ENCODE peak calls at places on chromosomes 2 and 18, in six cellular contexts. O is IMR-90, D is H9, C is neuronal stem cell, H is mesenchymal stem cell, Y is trophoblast cell. W is an unnamed sample.

GRCh38 chr2:207332473-207333212 is 166.9 kb upstream of the KLF7 start:
- DNase-seq in O (peak; percentile 30), D (no peak), C (no peak), H (peak; percentile 60), Y (no peak), W (no peak)

GRCh38 chr18:10131036-10131774 is 217.4 kb downstream of the VAPA start:
- DNase-seq in O (no peak), D (no peak), C (no peak), H (peak; percentile 43), Y (peak; percentile 31), W (no peak)

GRCh38 chr2:111121028-111121872 is 536 bp downstream of the BCL2L11 start:
- DNase-seq in O (no peak), D (peak; percentile 37), C (peak; percentile 56), H (peak; percentile 59), Y (no peak), W (peak; percentile 78)

GRCh38 chr2:60707750-60708371 is 48.2 kb upstream of the PAPOLG start:
- DNase-seq in O (peak; percentile 28), D (peak; percentile 43), C (peak; percentile 21), H (peak; percentile 31), Y (no peak), W (no peak)

GRCh38 chr2:97806738-97807618 is 93.6 kb downstream of the ZAP70 start:
- DNase-seq in O (peak; percentile 69), D (peak; percentile 81), C (peak; percentile 55), H (peak; percentile 70), Y (peak; percentile 61), W (peak; percentile 83)

GRCh38 chr2:63698825-63699548 is 110.2 kb downstream of the MDH1 start:
- DNase-seq in O (peak; percentile 79), D (peak; percentile 81), C (peak; percentile 20), H (peak; percentile 93), Y (peak; percentile 36), W (peak; percentile 51)

GRCh38 chr2:238695538-238695937 is 152.3 kb upstream of the TWIST2 start:
- DNase-seq in O (no peak), D (no peak), C (no peak), H (no peak), Y (no peak), W (no peak)

GRCh38 chr18:59846814-59847490 is 52.8 kb upstream of the PMAIP1 start:
- DNase-seq in O (peak; percentile 73), D (peak; percentile 47), C (no peak), H (peak; percentile 89), Y (peak; percentile 92), W (no peak)

GRCh38 chr18:683531-683930 is 26.1 kb downstream of the TYMS start:
- DNase-seq in O (no peak), D (no peak), C (no peak), H (no peak), Y (no peak), W (no peak)

GRCh38 chr2:22855761-22856184 is 529.2 kb upstream of the KLHL29 start:
- DNase-seq in O (no peak), D (no peak), C (no peak), H (no peak), Y (no peak), W (no peak)

GRCh38 chr2:126893606-126894005 is 5.1 kb upstream of the TEX51 start:
- DNase-seq in O (no peak), D (peak; percentile 10), C (no peak), H (no peak), Y (no peak), W (no peak)

GRCh38 chr18:12679183-12679786 is 21.4 kb upstream of the SPIRE1 start:
- DNase-seq in O (peak; percentile 42), D (no peak), C (no peak), H (peak; percentile 63), Y (no peak), W (no peak)

GRCh38 chr2:157875720-157876065 is 437 bp downstream of the ACVR1 start:
- DNase-seq in O (no peak), D (no peak), C (peak; percentile 48), H (no peak), Y (peak; percentile 37), W (no peak)

GRCh38 chr2:99066602-99067001 is 74.9 kb upstream of the C2orf15 start:
- DNase-seq in O (peak; percentile 61), D (no peak), C (peak; percentile 1), H (peak; percentile 70), Y (peak; percentile 11), W (no peak)

GRCh38 chr18:77250926-77251729 is 1.5 kb downstream of the GALR1 start:
- DNase-seq in O (no peak), D (peak; percentile 64), C (peak; percentile 38), H (no peak), Y (no peak), W (no peak)

GRCh38 chr2:185807351-185807750 is 68.7 kb downstream of the FSIP2 start:
- DNase-seq in O (no peak), D (no peak), C (no peak), H (peak; percentile 69), Y (no peak), W (no peak)

GRCh38 chr18:45962866-45963265 is 4.3 kb downstream of the EPG5 start:
- DNase-seq in O (peak; percentile 81), D (no peak), C (no peak), H (peak; percentile 68), Y (no peak), W (no peak)

GRCh38 chr18:45962461-45962860 is 4.7 kb downstream of the EPG5 start:
- DNase-seq in O (peak; percentile 77), D (no peak), C (no peak), H (peak; percentile 71), Y (peak; percentile 71), W (no peak)

GRCh38 chr18:45967007-45967706 is at the start of gene EPG5:
- DNase-seq in O (peak; percentile 95), D (peak; percentile 99), C (peak; percentile 89), H (peak; percentile 97), Y (peak; percentile 95), W (peak; percentile 90)
- H3K14ac ChIP-seq in O (peak within 1 kb of the TSS; percentile 89), D (no peak within 1 kb of the TSS), C (no peak within 1 kb of the TSS), H (peak within 1 kb of the TSS; percentile 36), Y (peak within 1 kb of the TSS; percentile 85), W (no peak within 1 kb of the TSS)

DNA sequence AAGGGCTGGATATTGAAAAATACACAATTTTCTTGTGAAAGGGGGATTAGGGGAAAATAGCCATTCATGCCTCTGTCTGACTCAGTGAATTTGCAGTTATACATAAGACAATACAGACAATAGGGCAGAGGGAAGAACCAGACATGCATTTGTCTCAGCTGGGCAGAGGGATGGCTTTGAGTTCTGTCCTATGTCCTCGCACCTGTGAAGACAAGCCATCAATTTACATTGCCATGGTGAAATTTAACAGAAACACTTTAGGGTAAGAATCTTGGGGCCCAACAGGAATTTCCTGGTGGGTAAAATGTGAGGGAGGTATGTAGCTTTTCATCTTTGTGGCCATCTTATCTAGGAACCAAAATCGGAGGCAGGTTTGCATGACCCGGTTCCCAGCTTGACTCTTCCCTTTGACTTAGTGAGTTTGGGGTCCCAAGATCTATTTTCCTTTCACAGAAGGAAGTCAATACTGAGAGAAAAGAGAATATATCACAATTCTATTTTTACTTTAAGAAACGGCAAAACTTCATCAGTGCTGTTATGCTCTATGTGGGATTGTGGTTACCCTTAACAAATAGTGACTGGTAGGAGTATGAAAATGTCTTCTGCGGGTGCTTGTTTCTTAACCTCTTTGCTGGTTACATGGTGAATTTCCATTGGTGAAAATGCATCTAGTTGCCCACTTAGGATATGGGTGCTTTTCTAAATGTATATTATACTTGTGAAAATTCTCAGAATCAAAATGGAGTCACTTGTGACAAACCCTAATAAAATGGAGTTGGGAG is 221.8 kb downstream of the SPP2 start:
- DNase-seq in O (no peak), D (no peak), C (no peak), H (no peak), Y (no peak), W (no peak)
- H3K14ac ChIP-seq in O (no peak overlapping the region), D (no peak overlapping the region), C (no peak overlapping the region), H (no peak overlapping the region), Y (no peak overlapping the region), W (no peak overlapping the region)

GRCh38 chr2:214220251-214220650 is 190.6 kb upstream of the VWC2L start:
- DNase-seq in O (no peak), D (no peak), C (no peak), H (no peak), Y (no peak), W (no peak)

GRCh38 chr2:214226061-214226460 is 184.8 kb upstream of the VWC2L start:
- DNase-seq in O (peak; percentile 1), D (no peak), C (no peak), H (no peak), Y (no peak), W (no peak)
- H3K14ac ChIP-seq in O (no peak overlapping the region), D (no peak overlapping the region), C (no peak overlapping the region), H (no peak overlapping the region), Y (no peak overlapping the region), W (no peak overlapping the region)

DNA sequence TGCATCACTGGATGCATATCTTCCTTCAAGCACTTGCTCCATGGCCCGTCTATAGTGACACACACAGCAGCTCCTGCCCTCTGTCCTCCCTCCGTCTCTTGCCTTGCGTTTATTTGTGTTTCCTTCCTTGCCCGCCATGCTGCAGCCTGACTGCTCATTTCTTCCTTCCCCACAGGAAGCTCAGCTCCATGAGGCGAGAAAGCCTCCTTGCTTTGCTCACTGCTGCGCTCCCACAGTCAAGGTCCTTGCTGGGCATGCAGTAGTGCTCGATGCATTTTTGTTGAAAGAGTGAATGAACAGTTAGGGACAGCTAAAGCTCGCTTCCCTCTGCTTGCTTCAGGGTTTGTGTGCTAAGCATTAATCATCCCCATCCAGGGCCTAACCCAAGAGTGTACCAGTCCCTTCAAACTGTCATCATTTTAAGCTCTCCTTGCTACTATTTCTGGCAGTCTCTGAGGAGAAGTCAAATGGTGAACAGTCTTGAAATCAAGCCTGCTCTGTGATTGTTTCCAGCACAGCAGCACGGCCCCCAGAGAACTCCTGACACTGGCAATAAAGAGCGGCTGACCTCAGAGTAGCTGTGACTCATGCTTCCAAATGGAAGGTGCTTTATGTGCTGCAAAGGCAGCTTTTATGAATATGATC is 171.7 kb upstream of the SOX11 start:
- DNase-seq in O (peak; percentile 4), D (no peak), C (no peak), H (peak; percentile 64), Y (no peak), W (no peak)
- H3K14ac ChIP-seq in O (no peak overlapping the region), D (no peak overlapping the region), C (no peak overlapping the region), H (no peak overlapping the region), Y (no peak overlapping the region), W (no peak overlapping the region)